ENCODE peak calls at places on chromosomes 4 and X, in four cellular contexts. R is naive thymus-derived CD8-positive, alpha-beta T cell; P is activated gamma-delta T cell treated with Interleukin-2 at 50 U/mL for 16 hours; H is T1000. S is an unnamed sample.

GRCh38 chr4:124409044-124409443 is 303.5 kb downstream of the ANKRD50 start:
- DNase-seq in R (no peak), P (no peak), H (no peak), S (no peak)

GRCh38 chr4:99811850-99812249 is 4.8 kb upstream of the DAPP1 start:
- DNase-seq in R (no peak), P (peak), H (no peak), S (peak)

GRCh38 chr4:181662383-181662782 is 580.8 kb upstream of the TENM3 start:
- DNase-seq in R (no peak), P (no peak), H (no peak), S (no peak)

GRCh38 chrX:1741828-1742394 is 127.1 kb downstream of the ASMT start:
- DNase-seq in R (no peak), P (no peak), H (no peak), S (no peak)

GRCh38 chr4:87270144-87270543 is 49.7 kb upstream of the KLHL8 start:
- DNase-seq in R (no peak), P (no peak), H (no peak), S (peak)

GRCh38 chr4:7854697-7855370 is 84.8 kb downstream of the AFAP1 start:
- DNase-seq in R (peak), P (peak), H (no peak), S (no peak)

GRCh38 chr4:41939016-41939623 is 3.9 kb downstream of the TMEM33 start:
- DNase-seq in R (no peak), P (no peak), H (no peak), S (no peak)

GRCh38 chrX:102784550-102784949 is 64.0 kb downstream of the GPRASP3 start:
- DNase-seq in R (no peak), P (no peak), H (no peak), S (no peak)

GRCh38 chrX:15973941-15974340 is 119.3 kb upstream of the AP1S2 start:
- DNase-seq in R (no peak), P (no peak), H (no peak), S (no peak)

GRCh38 chrX:71492086-71493065 is 40.5 kb upstream of the OGT start:
- DNase-seq in R (peak), P (peak), H (no peak), S (peak)

GRCh38 chr4:161320377-161320776 is 843.4 kb downstream of the FSTL5 start:
- DNase-seq in R (no peak), P (no peak), H (no peak), S (peak)

GRCh38 chr4:159105761-159106243 is 2.9 kb downstream of the RAPGEF2 start:
- DNase-seq in R (no peak), P (no peak), H (no peak), S (no peak)

GRCh38 chrX:56733459-56734046 is 4.5 kb downstream of the NBDY start:
- DNase-seq in R (peak), P (peak), H (peak), S (peak)

GRCh38 chr4:137608085-137608484 is 75.8 kb upstream of the PCDH18 start:
- DNase-seq in R (no peak), P (no peak), H (no peak), S (no peak)

GRCh38 chr4:173835863-173836262 is 305.8 kb upstream of the HAND2 start:
- DNase-seq in R (no peak), P (no peak), H (no peak), S (no peak)

GRCh38 chr4:147587061-147587460 is 30.1 kb upstream of the TMEM184C start:
- DNase-seq in R (no peak), P (no peak), H (no peak), S (no peak)

GRCh38 chr4:5206391-5206790 is 155.1 kb downstream of the STK32B start:
- DNase-seq in R (no peak), P (no peak), H (peak), S (no peak)

GRCh38 chrX:51332188-51332942 is at the start of gene NUDT10:
- DNase-seq in R (no peak), P (no peak), H (no peak), S (no peak)

GRCh38 chr4:1207603-1208265 is 35.4 kb upstream of the SPON2 start:
- DNase-seq in R (no peak), P (no peak), H (no peak), S (no peak)

S was measured in HT-29.